ENCODE peak calls at places on chromosome 17, in four cellular contexts. C is mesendoderm, O is trophoblast cell, G is IMR-90. S is an unnamed sample.

GRCh38 chr17:69335018-69335417 is 8.1 kb upstream of the ABCA5 start:
- DNase-seq in O (peak), C (peak), G (peak), S (no peak)

GRCh38 chr17:63703029-63703428 is 3.1 kb upstream of the LIMD2 start:
- DNase-seq in C (no peak), O (no peak), G (no peak), S (no peak)

GRCh38 chr17:2892305-2892971 is 96.2 kb downstream of the RAP1GAP2 start:
- DNase-seq in G (peak), C (peak), O (peak), S (no peak)

GRCh38 chr17:62720126-62720850 is 87.8 kb downstream of the MARCHF10 start:
- DNase-seq in C (peak), G (no peak), O (peak), S (no peak)

GRCh38 chr17:5210091-5210490 is 18.4 kb upstream of the ZNF594 start:
- DNase-seq in O (no peak), C (no peak), G (no peak), S (no peak)

GRCh38 chr17:80124351-80124981 is 22.5 kb downstream of the EIF4A3 start:
- DNase-seq in G (peak), O (peak), C (peak), S (peak)

GRCh38 chr17:75047398-75048098 is 523 bp downstream of the KCTD2 start:
- DNase-seq in O (peak), G (no peak), C (no peak), S (no peak)

GRCh38 chr17:1999557-2000251 is 25.4 kb downstream of the RTN4RL1 start:
- DNase-seq in O (no peak), G (peak), C (peak), S (no peak)

GRCh38 chr17:57106107-57106835 is 21.2 kb downstream of the AKAP1 start:
- DNase-seq in O (peak), C (peak), G (no peak), S (peak)

GRCh38 chr17:67068999-67069398 is 24.6 kb downstream of the CACNG1 start:
- DNase-seq in G (peak), O (peak), C (no peak), S (no peak)

GRCh38 chr17:77466140-77466539 is 325.4 kb downstream of the SEC14L1 start:
- DNase-seq in G (no peak), C (peak), O (no peak), S (no peak)
- H4K8ac ChIP-seq in G (no peak), C (peak), O (peak), S (no peak)

DNA sequence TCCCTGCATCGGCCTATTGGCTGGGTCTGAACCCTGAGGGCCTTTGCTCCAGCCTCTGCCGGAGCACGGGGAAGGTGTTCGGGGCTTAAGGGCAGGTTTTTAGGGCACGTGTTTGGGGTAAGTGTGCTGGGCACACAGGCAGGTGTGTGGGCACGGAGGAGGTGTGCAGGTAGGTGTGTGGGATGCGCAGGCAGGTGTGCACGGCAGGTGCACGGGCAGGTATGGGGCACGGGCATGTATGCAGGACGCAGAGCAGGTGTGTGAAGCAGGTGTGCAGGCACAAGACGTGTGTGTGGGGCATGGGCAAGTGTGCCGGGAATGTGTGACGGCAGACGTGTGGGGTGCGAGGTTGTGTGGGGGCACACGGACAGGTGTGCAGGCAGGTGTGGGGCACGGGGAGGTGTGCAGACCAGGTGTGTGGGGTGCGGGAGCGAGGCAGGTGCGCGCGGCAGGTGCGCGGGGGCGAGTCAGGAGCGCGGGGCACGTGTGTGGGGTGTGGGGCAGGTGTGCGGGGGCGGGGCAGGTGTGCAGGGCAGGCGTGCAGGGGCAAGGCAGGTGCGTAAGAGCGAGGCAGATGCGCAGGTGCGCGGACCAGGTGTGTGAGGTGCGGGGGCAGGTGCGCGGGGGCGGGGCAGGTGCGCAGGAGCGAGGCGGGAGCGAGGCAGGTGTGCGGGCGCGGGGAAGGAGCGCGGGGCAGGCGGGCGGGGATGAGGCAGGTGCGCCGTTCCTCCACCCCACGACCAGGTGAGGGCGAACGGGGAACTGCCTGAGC is 28.6 kb upstream of the METRNL start:
- DNase-seq in G (no peak), O (no peak), C (no peak), S (no peak)
- H4K8ac ChIP-seq in G (peak), O (peak), C (no peak), S (peak)

DNA sequence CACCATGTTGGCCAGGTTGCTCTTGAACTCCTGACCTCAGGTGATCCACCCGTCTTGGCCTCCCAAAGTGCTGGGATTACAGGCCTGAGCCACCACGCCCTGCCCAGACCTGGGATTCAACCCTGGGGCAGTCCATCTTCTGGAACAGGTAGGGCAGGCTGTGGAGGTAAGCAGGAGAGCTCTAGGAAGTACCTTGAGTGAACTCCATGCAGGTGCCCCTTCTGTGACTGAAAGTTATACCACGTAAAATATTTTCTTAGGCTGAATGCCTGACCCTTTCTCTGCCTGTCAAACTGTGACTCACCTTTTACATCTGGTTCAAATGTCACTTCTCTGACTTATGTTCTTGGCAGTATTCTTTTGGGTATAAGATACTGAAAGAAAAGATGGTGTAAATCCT is 86.7 kb upstream of the ELAC2 start:
- DNase-seq in C (no peak), O (peak), G (no peak), S (no peak)
- H4K8ac ChIP-seq in C (no peak), O (no peak), G (no peak), S (no peak)

GRCh38 chr17:30824002-30824355 is 513 bp downstream of the CRLF3 start:
- DNase-seq in C (peak), G (no peak), O (peak), S (no peak)
- H4K8ac ChIP-seq in C (no peak), G (peak), O (peak), S (no peak)

GRCh38 chr17:19386974-19387920 is at the start of gene MFAP4:
- DNase-seq in G (peak), C (peak), O (no peak), S (peak)
- H4K8ac ChIP-seq in G (peak), C (no peak), O (peak), S (peak)

DNA sequence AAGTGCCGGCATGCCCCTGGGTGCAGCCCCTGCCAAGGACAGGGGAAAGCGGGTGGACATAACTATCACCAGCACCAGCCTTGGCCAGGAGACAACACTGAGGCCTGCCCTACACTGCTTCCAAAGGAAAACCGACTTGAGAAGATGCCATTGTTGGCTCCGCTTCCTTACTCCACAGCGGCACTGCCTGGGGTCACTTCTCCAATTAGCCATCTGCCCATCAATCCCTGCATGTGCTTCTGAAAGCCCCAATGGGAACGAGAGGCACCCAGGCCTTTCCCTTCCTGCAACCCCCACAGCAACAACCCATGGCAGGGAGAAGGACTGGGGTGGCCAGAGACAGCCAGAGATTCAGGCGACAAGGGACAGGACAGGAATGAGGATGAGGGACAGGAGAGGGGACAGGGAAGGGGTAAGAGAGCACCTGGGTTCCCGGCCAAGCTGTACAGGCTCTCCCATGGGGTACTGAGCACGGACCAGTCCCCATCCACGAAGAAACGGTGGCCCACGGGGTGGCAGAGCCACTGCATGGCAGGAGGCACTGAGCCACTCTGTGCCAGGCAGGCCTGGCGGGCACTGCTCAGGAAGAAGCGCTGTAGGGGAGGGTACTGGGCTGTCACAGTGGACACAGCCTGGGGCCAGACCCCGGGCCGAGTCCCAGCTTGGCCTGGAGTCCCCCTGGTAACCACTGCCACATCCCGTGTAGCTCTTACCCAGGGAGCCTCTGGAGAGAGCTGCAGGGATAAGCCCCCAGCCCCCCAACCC is 21.2 kb downstream of the SREBF1 start:
- DNase-seq in C (no peak), G (no peak), O (no peak), S (no peak)
- H4K8ac ChIP-seq in C (no peak), G (no peak), O (no peak), S (no peak)

GRCh38 chr17:47877368-47878034 is 18.5 kb upstream of the SP2 start:
- DNase-seq in C (no peak), G (no peak), O (no peak), S (no peak)

GRCh38 chr17:47875586-47875985 is 20.4 kb upstream of the SP2 start:
- DNase-seq in O (peak), C (no peak), G (no peak), S (no peak)

GRCh38 chr17:47872651-47873161 is 21.7 kb upstream of the SP6 start:
- DNase-seq in C (peak), O (no peak), G (peak), S (peak)

GRCh38 chr17:47873200-47874090 is 22.5 kb upstream of the SP6 start:
- DNase-seq in G (no peak), C (no peak), O (no peak), S (peak)

GRCh38 chr17:47875011-47875471 is 21.0 kb upstream of the SP2 start:
- DNase-seq in C (no peak), G (no peak), O (peak), S (no peak)
- H4K8ac ChIP-seq in C (no peak), G (no peak), O (no peak), S (no peak)

GRCh38 chr17:81400939-81401726 is 5.9 kb downstream of the BAHCC1 start:
- DNase-seq in C (no peak), G (no peak), O (no peak), S (no peak)

GRCh38 chr17:81398170-81398854 is 3.1 kb downstream of the BAHCC1 start:
- DNase-seq in C (peak), G (peak), O (no peak), S (no peak)

GRCh38 chr17:81400154-81400938 is 5.1 kb downstream of the BAHCC1 start:
- DNase-seq in O (no peak), C (peak), G (peak), S (no peak)

GRCh38 chr17:81398855-81399451 is 3.7 kb downstream of the BAHCC1 start:
- DNase-seq in O (no peak), G (no peak), C (peak), S (no peak)

DNA sequence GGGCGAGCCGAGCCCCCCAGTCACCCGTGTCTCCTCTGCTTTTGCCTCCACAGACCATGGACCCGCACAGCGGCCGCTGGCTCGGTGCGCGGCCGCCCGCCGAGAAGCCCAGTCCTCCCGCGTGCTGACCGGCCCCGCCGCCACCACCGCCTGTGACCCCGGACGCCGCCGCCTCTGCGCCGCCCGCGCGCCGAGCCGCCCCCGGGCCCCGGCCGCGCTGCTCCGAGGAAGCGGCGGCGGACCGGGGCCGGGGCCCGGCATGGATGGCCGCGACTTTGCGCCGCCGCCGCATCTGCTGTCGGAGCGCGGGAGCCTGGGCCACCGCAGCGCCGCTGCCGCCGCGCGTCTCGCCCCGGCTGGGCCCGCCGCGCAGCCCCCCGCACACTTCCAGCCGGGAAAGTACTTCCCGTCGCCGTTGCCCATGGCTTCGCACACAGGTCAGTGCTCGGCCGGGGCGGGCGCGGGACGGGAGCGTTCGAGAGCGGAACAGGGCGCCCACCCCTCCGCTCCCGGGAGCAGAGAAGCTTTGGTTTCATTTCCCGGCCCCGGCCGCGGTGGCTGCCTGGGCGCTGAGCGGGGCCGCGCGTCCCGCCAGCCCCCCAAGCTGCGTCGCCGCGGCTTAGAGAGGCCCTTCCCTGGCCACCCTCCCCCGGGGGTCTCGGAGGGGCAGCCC is 4.4 kb downstream of the BAHCC1 start:
- DNase-seq in G (no peak), O (no peak), C (no peak), S (no peak)
- H4K8ac ChIP-seq in G (peak), O (peak), C (peak), S (no peak)